ENCODE peak calls at places on chromosome 18, in five cellular contexts. N is posterior vena cava, O is kidney glomerular epithelial cell, E is lower lobe of right lung, R is T-helper 1 cell. T is an unnamed sample.

GRCh38 chr18:12703714-12704113 is 872 bp downstream of the PSMG2 start:
- DNase-seq in N (no peak), O (peak), E (no peak), R (no peak), T (peak)

GRCh38 chr18:24138281-24138883 is 480 bp upstream of the CABYR start:
- DNase-seq in N (no peak), O (no peak), E (no peak), R (no peak), T (no peak)

GRCh38 chr18:46705521-46705920 is 48.5 kb upstream of the LOXHD1 start:
- DNase-seq in N (no peak), O (no peak), E (no peak), R (no peak), T (no peak)

GRCh38 chr18:27922780-27923179 is 254.2 kb downstream of the CDH2 start:
- DNase-seq in N (no peak), O (no peak), E (no peak), R (no peak), T (no peak)

GRCh38 chr18:38368886-38369285 is 803.3 kb upstream of the CELF4 start:
- DNase-seq in N (no peak), O (peak), E (no peak), R (no peak), T (no peak)

GRCh38 chr18:56962322-56962721 is 184.6 kb upstream of the BOD1L2 start:
- DNase-seq in N (no peak), O (peak), E (no peak), R (no peak), T (no peak)

GRCh38 chr18:36309436-36310391 is 12.2 kb downstream of the FHOD3 start:
- DNase-seq in N (peak), O (peak), E (no peak), R (no peak), T (peak)

GRCh38 chr18:53971331-53971730 is 253.1 kb downstream of the MBD2 start:
- DNase-seq in N (no peak), O (peak), E (no peak), R (no peak), T (no peak)

GRCh38 chr18:45449761-45450227 is 165.5 kb upstream of the SLC14A2 start:
- DNase-seq in N (peak), O (no peak), E (peak), R (no peak), T (peak)

GRCh38 chr18:35811896-35812295 is 160.6 kb upstream of the RMP24 start:
- DNase-seq in N (no peak), O (no peak), E (no peak), R (no peak), T (no peak)

GRCh38 chr18:9705183-9705864 is 2.8 kb upstream of the RAB31 start:
- DNase-seq in N (no peak), O (no peak), E (no peak), R (no peak), T (peak)

GRCh38 chr18:53380063-53380639 is 844.3 kb downstream of the MBD2 start:
- DNase-seq in N (no peak), O (peak), E (no peak), R (no peak), T (peak)

GRCh38 chr18:45275367-45276113 is 339.7 kb upstream of the SLC14A2 start:
- DNase-seq in N (no peak), O (peak), E (no peak), R (no peak), T (no peak)

GRCh38 chr18:3593381-3593903 is 143.5 kb downstream of the TGIF1 start:
- DNase-seq in N (peak), O (peak), E (no peak), R (no peak), T (peak)

GRCh38 chr18:32920796-32921787 is 148.3 kb upstream of the KLHL14 start:
- DNase-seq in N (no peak), O (peak), E (no peak), R (no peak), T (peak)

GRCh38 chr18:62603211-62603610 is 80.4 kb downstream of the ZCCHC2 start:
- DNase-seq in N (no peak), O (no peak), E (no peak), R (no peak), T (no peak)

GRCh38 chr18:11956371-11957308 is 24.7 kb upstream of the IMPA2 start:
- DNase-seq in N (no peak), O (no peak), E (no peak), R (no peak), T (no peak)

GRCh38 chr18:79502785-79503184 is 107.1 kb downstream of the NFATC1 start:
- DNase-seq in N (no peak), O (no peak), E (no peak), R (no peak), T (peak)

GRCh38 chr18:50826027-50826426 is 6.2 kb upstream of the MRO start:
- DNase-seq in N (no peak), O (no peak), E (no peak), R (no peak), T (no peak)

GRCh38 chr18:68662779-68663178 is 52.1 kb downstream of the TMX3 start:
- DNase-seq in N (no peak), O (no peak), E (no peak), R (no peak), T (peak)

GRCh38 chr18:55265130-55265675 is 305.9 kb upstream of the CCDC68 start:
- DNase-seq in N (no peak), O (no peak), E (no peak), R (no peak), T (no peak)

GRCh38 chr18:38576349-38576748 is 1010.8 kb upstream of the CELF4 start:
- DNase-seq in N (no peak), O (no peak), E (no peak), R (no peak), T (no peak)

GRCh38 chr18:68721681-68722583 is 7.0 kb upstream of the TMX3 start:
- DNase-seq in N (no peak), O (no peak), E (no peak), R (no peak), T (no peak)

GRCh38 chr18:12248926-12249720 is 5.0 kb upstream of the CIDEA start:
- DNase-seq in N (no peak), O (no peak), E (no peak), R (no peak), T (no peak)

GRCh38 chr18:70280007-70280925 is 8.6 kb upstream of the SOCS6 start:
- DNase-seq in N (no peak), O (peak), E (no peak), R (no peak), T (peak)

GRCh38 chr18:48905541-48905940 is 45.2 kb downstream of the SMAD7 start:
- DNase-seq in N (no peak), O (no peak), E (no peak), R (no peak), T (no peak)

GRCh38 chr18:38241736-38242135 is 676.1 kb upstream of the CELF4 start:
- DNase-seq in N (no peak), O (peak), E (no peak), R (no peak), T (peak)

GRCh38 chr18:14971461-14972185 is 223.7 kb downstream of the ANKRD30B start:
- DNase-seq in N (no peak), O (peak), E (no peak), R (no peak), T (peak)

GRCh38 chr18:10006261-10006903 is 92.6 kb downstream of the VAPA start:
- DNase-seq in N (no peak), O (no peak), E (no peak), R (no peak), T (peak)

GRCh38 chr18:50880108-50880465 is 1.2 kb downstream of the ME2 start:
- DNase-seq in N (no peak), O (no peak), E (no peak), R (no peak), T (no peak)

GRCh38 chr18:72541871-72542690 is 2.1 kb downstream of the CBLN2 start:
- DNase-seq in N (no peak), O (no peak), E (no peak), R (no peak), T (no peak)

GRCh38 chr18:22728481-22729105 is 204.5 kb upstream of the RBBP8 start:
- DNase-seq in N (no peak), O (peak), E (no peak), R (no peak), T (no peak)

GRCh38 chr18:58313491-58314032 is 269.5 kb downstream of the NEDD4L start:
- DNase-seq in N (no peak), O (no peak), E (peak), R (no peak), T (no peak)

GRCh38 chr18:74427442-74428112 is 29.5 kb downstream of the DIPK1C start:
- DNase-seq in N (no peak), O (no peak), E (no peak), R (no peak), T (no peak)